ENCODE peak calls at places on chromosomes 11 and 22, in seven cellular contexts. B is heart right ventricle; N is pancreas; U is GM23338; K is left ventricle myocardium inferior; L is spleen; S is CD8-positive, alpha-beta T cell. Z is an unnamed sample.
A peak's percentile ranks its signal among the peaks of the same experiment; 100 is the strongest.

GRCh38 chr11:44595964-44596381 is 30.5 kb downstream of the CD82 start:
- DNase-seq in N (no peak), U (no peak), L (no peak), B (peak; percentile 77), S (no peak), K (peak; percentile 79), Z (peak; percentile 70)

GRCh38 chr11:122267602-122268001 is 151.6 kb upstream of the BLID start:
- DNase-seq in B (no peak), U (peak; percentile 17), S (no peak), K (no peak), N (no peak), L (no peak), Z (no peak)

GRCh38 chr22:18031670-18032454 is 7.5 kb upstream of the MICAL3 start:
- DNase-seq in N (peak; percentile 49), S (no peak), U (no peak), K (peak; percentile 26), L (peak; percentile 38), B (no peak), Z (peak; percentile 66)

GRCh38 chr11:61707574-61707973 is 27.4 kb downstream of the DAGLA start:
- DNase-seq in S (no peak), U (no peak), L (no peak), K (no peak), N (no peak), B (no peak), Z (no peak)

GRCh38 chr11:6354651-6355485 is 34.6 kb upstream of the CAVIN3 start:
- DNase-seq in N (no peak), U (no peak), B (no peak), S (no peak), L (no peak), K (no peak), Z (no peak)

GRCh38 chr11:16184588-16184987 is 171.8 kb downstream of the SOX6 start:
- DNase-seq in K (no peak), N (no peak), L (no peak), U (no peak), B (no peak), S (no peak), Z (no peak)

GRCh38 chr11:28657378-28658030 is 549.3 kb downstream of the METTL15 start:
- DNase-seq in N (no peak), K (no peak), L (no peak), B (no peak), U (no peak), S (no peak), Z (no peak)

GRCh38 chr22:33476206-33476605 is 418.0 kb upstream of the SYN3 start:
- DNase-seq in K (no peak), B (no peak), U (peak; percentile 36), N (no peak), S (no peak), L (no peak), Z (no peak)

GRCh38 chr11:43685483-43685882 is 4.9 kb downstream of the HSD17B12 start:
- DNase-seq in K (no peak), U (no peak), N (no peak), B (no peak), L (no peak), S (no peak), Z (no peak)

GRCh38 chr22:46136539-46137217 is 13.6 kb upstream of the PPARA start:
- DNase-seq in K (no peak), L (peak; percentile 71), U (no peak), B (no peak), N (no peak), S (no peak), Z (no peak)

GRCh38 chr11:69280994-69281393 is 13.0 kb upstream of the MYEOV start:
- DNase-seq in L (peak; percentile 20), K (no peak), S (no peak), B (no peak), N (no peak), U (no peak), Z (no peak)

GRCh38 chr11:63920126-63920869 is 3.3 kb upstream of the RCOR2 start:
- DNase-seq in K (peak; percentile 90), U (peak; percentile 88), B (peak; percentile 86), L (no peak), S (no peak), N (peak; percentile 89), Z (no peak)

GRCh38 chr22:28440517-28441366 is 238.9 kb downstream of the TTC28 start:
- DNase-seq in B (no peak), S (no peak), L (no peak), U (no peak), N (no peak), K (no peak), Z (no peak)

GRCh38 chr22:39967103-39967829 is 7.1 kb downstream of the TMA7B start:
- DNase-seq in S (no peak), L (no peak), U (no peak), B (no peak), K (no peak), N (no peak), Z (no peak)

GRCh38 chr11:13040969-13041561 is 31.9 kb downstream of the RASSF10 start:
- DNase-seq in L (no peak), S (no peak), U (no peak), B (no peak), K (no peak), N (no peak), Z (no peak)

GRCh38 chr11:66871521-66871901 is 14.6 kb downstream of the LRFN4 start:
- DNase-seq in L (no peak), K (no peak), B (no peak), N (no peak), U (no peak), S (no peak), Z (no peak)

GRCh38 chr11:65766535-65766934 is 14.2 kb downstream of the AP5B1 start:
- DNase-seq in N (no peak), K (no peak), B (no peak), S (no peak), U (no peak), L (no peak), Z (no peak)

GRCh38 chr22:18121436-18122253 is 11.0 kb downstream of the TUBA8 start:
- DNase-seq in N (no peak), K (no peak), L (no peak), B (no peak), S (no peak), U (peak; percentile 52), Z (no peak)

GRCh38 chr11:33687733-33688479 is 12.7 kb downstream of the C11orf91 start:
- DNase-seq in K (no peak), B (peak; percentile 70), L (no peak), U (peak; percentile 86), S (no peak), N (no peak), Z (peak; percentile 56)

GRCh38 chr11:21625982-21626381 is 566.9 kb upstream of the ANO5 start:
- DNase-seq in S (no peak), L (no peak), N (no peak), U (no peak), B (peak; percentile 13), K (no peak), Z (no peak)

GRCh38 chr11:77276271-77276670 is 25.2 kb downstream of the GDPD4 start:
- DNase-seq in U (no peak), B (no peak), N (no peak), S (no peak), L (no peak), K (no peak), Z (no peak)

GRCh38 chr22:21832291-21833290 is 34.9 kb downstream of the MAPK1 start:
- DNase-seq in N (no peak), K (no peak), U (peak; percentile 17), L (no peak), S (no peak), B (no peak), Z (no peak)

DNA sequence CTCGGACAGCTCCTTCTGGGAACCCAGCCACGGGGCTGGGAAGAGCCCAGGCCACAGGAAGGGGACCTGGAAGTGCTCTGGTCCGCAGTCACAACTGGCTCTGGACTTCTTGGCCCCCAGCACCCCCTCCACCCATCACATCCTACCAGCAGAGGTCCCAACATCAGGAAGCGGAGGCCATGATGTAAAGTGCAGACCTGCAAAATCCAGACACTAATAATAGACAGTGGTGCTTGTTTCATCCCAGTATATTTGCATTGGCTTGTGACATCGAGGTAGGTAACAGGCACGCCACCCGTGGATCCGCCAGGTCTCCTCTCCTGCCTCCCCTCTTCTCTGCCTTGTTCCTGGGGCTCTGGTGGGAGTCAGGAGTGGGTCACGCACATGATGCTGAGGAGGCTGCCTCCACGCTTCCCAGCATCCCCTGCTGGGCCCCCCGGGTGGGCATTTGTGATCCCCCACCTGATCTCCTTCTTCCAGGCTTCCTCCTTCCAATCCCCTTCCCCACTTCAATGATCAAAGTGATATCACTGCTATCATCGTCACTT is 1454.0 kb downstream of the BRD1 start:
- DNase-seq in S (no peak), L (peak; percentile 32), B (no peak), N (no peak), K (no peak), U (no peak), Z (no peak)
- H3K36me3 ChIP-seq in S (no peaks in the 10 kb centered on the region), L (no peaks in the 10 kb centered on the region), B (no peaks in the 10 kb centered on the region), N (no peaks in the 10 kb centered on the region), K (no peaks in the 10 kb centered on the region), U (no peaks in the 10 kb centered on the region), Z (no peaks in the 10 kb centered on the region)

DNA sequence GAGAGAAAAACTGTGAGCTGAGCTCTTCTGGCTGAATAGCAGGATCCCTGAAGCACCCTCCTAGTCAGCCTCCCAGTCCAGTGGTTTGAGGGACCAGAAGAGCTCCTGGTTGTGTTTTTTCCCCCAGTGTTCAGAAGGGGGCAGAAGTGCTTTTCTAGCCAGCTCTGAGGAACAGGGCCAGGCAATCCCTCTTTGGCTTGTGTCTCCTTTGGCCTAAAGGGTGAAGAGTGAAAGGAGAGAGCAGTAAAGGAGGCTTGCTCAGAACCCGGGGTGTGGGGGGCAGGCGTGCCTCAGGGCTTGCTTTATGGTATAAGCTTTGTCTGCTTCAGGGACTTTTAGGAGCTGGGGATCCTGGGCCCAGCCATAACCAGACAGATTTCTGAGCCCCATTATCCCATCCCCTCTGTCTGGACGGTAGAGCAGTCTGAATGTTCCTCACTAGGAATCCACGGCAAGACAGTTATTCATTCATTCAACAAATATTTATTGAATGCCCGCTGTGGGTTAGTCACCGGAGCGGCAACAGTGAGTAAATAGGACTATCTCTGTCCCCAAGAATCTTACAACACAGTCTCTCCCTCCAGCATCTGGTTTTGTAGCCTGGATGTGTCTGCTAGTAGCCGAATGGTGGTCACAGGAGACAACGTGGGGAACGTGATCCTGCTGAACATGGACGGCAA is 14.5 kb downstream of the ACP2 start:
- DNase-seq in S (no peak), B (peak; percentile 52), U (peak; percentile 68), L (no peak), K (peak; percentile 33), N (no peak), Z (no peak)
- H3K27ac ChIP-seq in S (peak overlapping the region; percentile 72), B (no peak overlapping the region), U (peak overlapping the region; percentile 45), L (no peak overlapping the region), K (peak overlapping the region; percentile 64), N (peak overlapping the region; percentile 18), Z (no peak overlapping the region)

GRCh38 chr11:132158091-132158490 is 787.7 kb downstream of the NTM start:
- DNase-seq in N (no peak), U (peak; percentile 71), L (no peak), K (no peak), S (no peak), B (no peak), Z (no peak)
- TF ChIP-seq CTCF in N (no peak), U (peak; percentile 80), L (no peak), K (no peak), S (no peak), B (no peak), Z (no peak)

DNA sequence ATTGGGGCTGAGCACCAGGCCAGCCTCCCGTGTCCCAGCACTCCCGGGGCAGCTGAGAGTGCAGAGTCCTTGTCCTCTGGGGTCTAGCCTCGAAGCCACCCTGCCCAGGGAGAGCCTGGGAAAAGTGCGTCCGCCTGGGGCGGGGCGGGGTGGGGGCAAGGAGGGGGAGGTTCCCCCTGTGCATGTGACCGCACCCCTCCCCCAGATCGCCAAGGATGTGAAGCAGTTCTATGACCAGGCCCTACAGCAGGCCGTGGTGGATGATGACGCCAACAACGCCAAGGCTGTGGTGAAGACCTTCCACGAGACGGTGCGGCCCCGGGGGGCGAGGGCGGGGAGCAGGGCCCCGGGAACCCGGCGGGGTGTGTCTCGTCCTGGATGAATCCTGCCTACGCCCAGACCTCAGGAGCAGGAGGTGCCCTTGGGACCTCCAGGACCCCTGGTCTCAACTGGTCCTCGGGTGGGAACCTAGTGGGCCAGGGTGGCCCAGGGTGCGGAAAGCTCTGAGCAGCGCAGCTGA is 5.3 kb upstream of the TSSC4 start:
- DNase-seq in N (no peak), K (no peak), U (no peak), S (no peak), B (no peak), L (no peak), Z (no peak)
- H3K36me3 ChIP-seq in N (peaks cover 51% of the 10 kb centered on the region), K (peaks cover 81% of the 10 kb centered on the region), U (no peaks in the 10 kb centered on the region), S (no peaks in the 10 kb centered on the region), B (peaks cover 50% of the 10 kb centered on the region), L (peaks cover 87% of the 10 kb centered on the region), Z (no peaks in the 10 kb centered on the region)